ENCODE peak calls at places on chromosomes 13 and 19, in four cellular contexts. One of them, this sample, is unnamed.

GRCh38 chr19:19205416-19206410 is 2.5 kb upstream of the NR2C2AP start:
- DNase-seq in naive thymus-derived CD8-positive, alpha-beta T cell: no peak
- DNase-seq in neural crest cell: no peak
- DNase-seq in HEK293T: no peak
- DNase-seq in this sample: peak

GRCh38 chr19:1225451-1226226 is 12.2 kb downstream of the CBARP start:
- DNase-seq in HEK293T: no peak
- DNase-seq in naive thymus-derived CD8-positive, alpha-beta T cell: no peak
- DNase-seq in neural crest cell: no peak
- DNase-seq in this sample: no peak

GRCh38 chr19:18795540-18795939 is 4.4 kb upstream of the COMP start:
- DNase-seq in neural crest cell: no peak
- DNase-seq in HEK293T: no peak
- DNase-seq in naive thymus-derived CD8-positive, alpha-beta T cell: no peak
- DNase-seq in this sample: no peak

GRCh38 chr13:41502676-41503075 is 45.3 kb downstream of the RGCC start:
- DNase-seq in HEK293T: no peak
- DNase-seq in naive thymus-derived CD8-positive, alpha-beta T cell: no peak
- DNase-seq in neural crest cell: no peak
- DNase-seq in this sample: no peak

GRCh38 chr19:10602330-10603083 is 15.4 kb upstream of the AP1M2 start:
- DNase-seq in naive thymus-derived CD8-positive, alpha-beta T cell: peak
- DNase-seq in neural crest cell: peak
- DNase-seq in HEK293T: peak
- DNase-seq in this sample: peak

GRCh38 chr13:113770441-113770840 is 11.4 kb downstream of the TMEM255B start:
- DNase-seq in HEK293T: no peak
- DNase-seq in naive thymus-derived CD8-positive, alpha-beta T cell: no peak
- DNase-seq in neural crest cell: no peak
- DNase-seq in this sample: no peak

GRCh38 chr19:13526552-13526951 is 20.3 kb upstream of the CACNA1A start:
- DNase-seq in neural crest cell: peak
- DNase-seq in naive thymus-derived CD8-positive, alpha-beta T cell: no peak
- DNase-seq in HEK293T: peak
- DNase-seq in this sample: no peak

GRCh38 chr19:50565984-50566903 is 2.0 kb downstream of the LRRC4B start:
- DNase-seq in naive thymus-derived CD8-positive, alpha-beta T cell: no peak
- DNase-seq in neural crest cell: no peak
- DNase-seq in HEK293T: no peak
- DNase-seq in this sample: peak

GRCh38 chr13:102555914-102556553 is 40.8 kb upstream of the TPP2 start:
- DNase-seq in naive thymus-derived CD8-positive, alpha-beta T cell: peak
- DNase-seq in HEK293T: peak
- DNase-seq in neural crest cell: peak
- DNase-seq in this sample: no peak

GRCh38 chr19:31110331-31110730 is 238.9 kb downstream of the TSHZ3 start:
- DNase-seq in HEK293T: no peak
- DNase-seq in naive thymus-derived CD8-positive, alpha-beta T cell: no peak
- DNase-seq in neural crest cell: no peak
- DNase-seq in this sample: no peak

GRCh38 chr13:23851106-23851505 is 38.1 kb downstream of the MIPEP start:
- DNase-seq in neural crest cell: no peak
- DNase-seq in naive thymus-derived CD8-positive, alpha-beta T cell: no peak
- DNase-seq in HEK293T: no peak
- DNase-seq in this sample: no peak

GRCh38 chr13:25171517-25172302 is at the start of gene AMER2:
- DNase-seq in naive thymus-derived CD8-positive, alpha-beta T cell: no peak
- DNase-seq in HEK293T: peak
- DNase-seq in neural crest cell: peak
- DNase-seq in this sample: peak

GRCh38 chr13:75151081-75151643 is 330.8 kb downstream of the TBC1D4 start:
- DNase-seq in HEK293T: no peak
- DNase-seq in naive thymus-derived CD8-positive, alpha-beta T cell: no peak
- DNase-seq in neural crest cell: no peak
- DNase-seq in this sample: no peak

GRCh38 chr13:99178636-99179035 is 22.0 kb upstream of the UBAC2 start:
- DNase-seq in naive thymus-derived CD8-positive, alpha-beta T cell: no peak
- DNase-seq in neural crest cell: no peak
- DNase-seq in HEK293T: no peak
- DNase-seq in this sample: no peak

GRCh38 chr19:46069841-46070341 is 29.1 kb upstream of the IGFL4 start:
- DNase-seq in HEK293T: no peak
- DNase-seq in naive thymus-derived CD8-positive, alpha-beta T cell: no peak
- DNase-seq in neural crest cell: no peak
- DNase-seq in this sample: no peak

GRCh38 chr13:43822969-43823368 is 36.2 kb upstream of the ENOX1 start:
- DNase-seq in neural crest cell: no peak
- DNase-seq in naive thymus-derived CD8-positive, alpha-beta T cell: no peak
- DNase-seq in HEK293T: no peak
- DNase-seq in this sample: no peak

GRCh38 chr19:34254552-34255432 is at the start of gene GARRE1:
- DNase-seq in neural crest cell: peak
- DNase-seq in naive thymus-derived CD8-positive, alpha-beta T cell: peak
- DNase-seq in HEK293T: peak
- DNase-seq in this sample: peak

GRCh38 chr19:41588497-41589209 is 12.7 kb downstream of the CEACAM21 start:
- DNase-seq in HEK293T: peak
- DNase-seq in naive thymus-derived CD8-positive, alpha-beta T cell: no peak
- DNase-seq in neural crest cell: no peak
- DNase-seq in this sample: no peak

GRCh38 chr13:26480246-26480855 is 77.1 kb upstream of the WASF3 start:
- DNase-seq in naive thymus-derived CD8-positive, alpha-beta T cell: no peak
- DNase-seq in HEK293T: no peak
- DNase-seq in neural crest cell: no peak
- DNase-seq in this sample: no peak

GRCh38 chr19:2517881-2518601 is 42.1 kb downstream of the GADD45B start:
- DNase-seq in HEK293T: no peak
- DNase-seq in naive thymus-derived CD8-positive, alpha-beta T cell: no peak
- DNase-seq in neural crest cell: no peak
- DNase-seq in this sample: no peak

GRCh38 chr13:94054159-94054558 is 425.3 kb downstream of the DCT start:
- DNase-seq in neural crest cell: no peak
- DNase-seq in HEK293T: no peak
- DNase-seq in naive thymus-derived CD8-positive, alpha-beta T cell: no peak
- DNase-seq in this sample: no peak

GRCh38 chr13:98838776-98839175 is 86.3 kb upstream of the SLC15A1 start:
- DNase-seq in naive thymus-derived CD8-positive, alpha-beta T cell: no peak
- DNase-seq in neural crest cell: no peak
- DNase-seq in HEK293T: no peak
- DNase-seq in this sample: no peak

GRCh38 chr13:41299316-41300094 is 11.6 kb upstream of the NAA16 start:
- DNase-seq in naive thymus-derived CD8-positive, alpha-beta T cell: no peak
- DNase-seq in HEK293T: no peak
- DNase-seq in neural crest cell: no peak
- DNase-seq in this sample: no peak

GRCh38 chr19:55157064-55157908 is at the start of gene TNNI3:
- DNase-seq in HEK293T: no peak
- DNase-seq in naive thymus-derived CD8-positive, alpha-beta T cell: no peak
- DNase-seq in neural crest cell: no peak
- DNase-seq in this sample: no peak

GRCh38 chr13:109394311-109394988 is 391.9 kb downstream of the IRS2 start:
- DNase-seq in neural crest cell: no peak
- DNase-seq in naive thymus-derived CD8-positive, alpha-beta T cell: no peak
- DNase-seq in HEK293T: no peak
- DNase-seq in this sample: no peak

GRCh38 chr13:30610311-30610710 is 7.4 kb upstream of the USPL1 start:
- DNase-seq in naive thymus-derived CD8-positive, alpha-beta T cell: no peak
- DNase-seq in HEK293T: no peak
- DNase-seq in neural crest cell: no peak
- DNase-seq in this sample: no peak

GRCh38 chr13:32278456-32278855 is 36.7 kb downstream of the ZAR1L start:
- DNase-seq in neural crest cell: no peak
- DNase-seq in naive thymus-derived CD8-positive, alpha-beta T cell: no peak
- DNase-seq in HEK293T: no peak
- DNase-seq in this sample: no peak

This sample was measured in hypothalamus.